ENCODE peak calls at places on chromosome 4, in eight cellular contexts. B is natural killer cell, Q is GM13977, G is HCT116, X is dorsolateral prefrontal cortex, A is nephron progenitor cell, K is fibroblast of lung, V is tibial nerve. J is an unnamed sample.

GRCh38 chr4:71151054-71151453 is 157.6 kb downstream of the DCK start:
- DNase-seq in G (no peak), A (no peak), X (no peak), B (no peak), K (peak; percentile 33), Q (no peak), V (no peak), J (no peak)

GRCh38 chr4:6826781-6827508 is 44.4 kb downstream of the KIAA0232 start:
- DNase-seq in X (no peak), V (no peak), G (no peak), B (no peak), A (no peak), K (no peak), Q (no peak), J (no peak)

GRCh38 chr4:38406243-38406642 is 257.8 kb upstream of the KLF3 start:
- DNase-seq in Q (no peak), X (no peak), B (no peak), K (no peak), G (no peak), A (no peak), V (no peak), J (no peak)

GRCh38 chr4:24778427-24779225 is 16.7 kb upstream of the SOD3 start:
- DNase-seq in B (no peak), G (no peak), K (peak; percentile 99), A (no peak), X (no peak), Q (no peak), V (peak; percentile 93), J (no peak)

GRCh38 chr4:183563874-183564273 is 59.0 kb downstream of the ING2 start:
- DNase-seq in Q (no peak), G (no peak), V (peak; percentile 34), K (peak; percentile 22), X (no peak), B (no peak), A (no peak), J (no peak)

GRCh38 chr4:176309046-176309445 is 10.7 kb upstream of the SPCS3 start:
- DNase-seq in X (no peak), A (no peak), B (no peak), V (no peak), G (no peak), Q (peak; percentile 59), K (no peak), J (no peak)

GRCh38 chr4:78069309-78069708 is 12.2 kb downstream of the FRAS1 start:
- DNase-seq in B (no peak), Q (no peak), A (no peak), K (no peak), X (no peak), G (no peak), V (no peak), J (no peak)

GRCh38 chr4:169282429-169283113 is 11.8 kb upstream of the SH3RF1 start:
- DNase-seq in X (no peak), Q (no peak), K (no peak), G (no peak), B (no peak), V (no peak), A (no peak), J (no peak)

GRCh38 chr4:62881901-62882300 is 1527.3 kb downstream of the TECRL start:
- DNase-seq in V (no peak), G (no peak), Q (no peak), K (no peak), X (no peak), B (no peak), A (no peak), J (no peak)

GRCh38 chr4:26342328-26343040 is 21.7 kb downstream of the RBPJ start:
- DNase-seq in K (peak; percentile 89), A (no peak), B (no peak), V (no peak), G (peak; percentile 23), X (no peak), Q (no peak), J (no peak)

GRCh38 chr4:3486556-3487270 is 23.6 kb downstream of the DOK7 start:
- DNase-seq in Q (no peak), A (no peak), K (no peak), B (no peak), X (no peak), G (no peak), V (no peak), J (no peak)

GRCh38 chr4:28073860-28074555 is 1213.4 kb downstream of the STIM2 start:
- DNase-seq in V (no peak), B (no peak), X (no peak), G (peak; percentile 59), Q (no peak), K (no peak), A (no peak), J (no peak)

GRCh38 chr4:108828620-108829019 is 65.8 kb upstream of the ETNPPL start:
- DNase-seq in Q (no peak), V (no peak), X (no peak), K (no peak), B (no peak), G (no peak), A (no peak), J (no peak)

GRCh38 chr4:176084769-176085168 is 19.1 kb downstream of the WDR17 start:
- DNase-seq in G (no peak), V (no peak), A (no peak), B (no peak), X (no peak), Q (no peak), K (no peak), J (no peak)

DNA sequence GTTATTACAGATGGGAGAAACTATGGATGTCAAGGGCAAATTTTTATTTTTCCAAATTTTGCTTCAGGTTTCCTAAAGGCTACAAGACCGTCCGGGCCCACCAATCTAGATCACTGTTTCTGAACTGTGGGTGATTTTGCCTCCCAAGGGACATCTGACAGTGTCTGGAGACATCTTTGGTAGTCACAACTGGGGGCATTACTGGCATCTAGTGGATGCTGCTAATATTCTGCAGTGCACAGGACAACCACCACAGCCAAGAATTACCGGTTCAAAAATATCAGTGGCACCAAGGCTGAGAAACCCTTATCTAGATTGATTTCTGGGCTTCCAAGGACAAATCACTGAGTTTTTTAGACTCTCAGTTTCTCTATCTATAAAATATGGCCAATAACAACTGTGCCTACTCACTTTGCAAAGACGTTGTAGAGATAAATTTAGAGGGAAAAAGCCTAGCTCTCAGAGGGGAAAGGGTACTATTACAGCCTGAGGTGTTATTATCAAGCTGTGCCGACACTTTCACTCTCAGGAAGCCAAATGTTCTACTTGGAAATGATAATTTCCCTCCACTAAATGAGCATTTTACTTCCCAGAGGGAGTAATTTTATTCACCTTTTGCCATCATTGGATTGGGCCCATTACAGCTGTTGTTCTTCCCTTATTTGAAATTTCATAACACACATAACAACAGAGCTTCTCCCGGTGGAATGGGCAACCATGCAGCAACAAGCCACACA is 442.1 kb downstream of the CENPC start:
- DNase-seq in G (no peak), X (no peak), A (no peak), K (no peak), Q (no peak), B (no peak), V (no peak), J (no peak)
- TF ChIP-seq CTCF in G (no peak), X (peak; percentile 14), A (no peak), K (no peak), Q (no peak), B (no peak), V (no peak), J (no peak)

GRCh38 chr4:55444822-55445221 is 49.1 kb downstream of the TMEM165 start:
- DNase-seq in G (peak; percentile 13), V (no peak), B (no peak), K (peak; percentile 61), X (no peak), A (no peak), Q (no peak), J (no peak)
- TF ChIP-seq CTCF in G (peak; percentile 41), V (no peak), B (no peak), K (peak; percentile 39), X (no peak), A (no peak), Q (peak; percentile 37), J (no peak)

DNA sequence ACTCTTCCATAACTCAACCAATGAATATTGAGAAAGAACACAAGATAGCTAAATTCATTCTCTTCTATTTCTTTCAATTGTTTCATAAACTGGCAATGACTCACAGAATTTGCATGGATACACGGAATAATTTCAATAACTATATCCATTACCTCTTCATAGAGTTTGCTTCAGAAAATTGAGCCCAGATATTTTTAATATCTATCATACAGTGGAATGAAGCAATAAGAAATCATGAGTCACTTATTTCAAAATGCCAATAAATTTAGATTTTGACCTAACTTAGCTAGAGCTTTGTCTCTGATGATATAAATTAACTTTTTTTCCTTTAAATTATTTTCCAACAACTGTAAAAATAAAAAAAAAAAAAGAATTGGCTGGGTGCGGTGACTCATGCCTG is 22.2 kb upstream of the MANBA start:
- DNase-seq in V (no peak), G (no peak), X (no peak), A (no peak), Q (no peak), B (no peak), K (peak; percentile 46), J (no peak)
- TF ChIP-seq CTCF in V (no peak), G (no peak), X (no peak), A (no peak), Q (no peak), B (no peak), K (no peak), J (no peak)

GRCh38 chr4:185015108-185015507 is 3.2 kb upstream of the HELT start:
- DNase-seq in K (peak; percentile 44), B (no peak), Q (no peak), V (no peak), A (no peak), X (no peak), G (no peak), J (no peak)
- TF ChIP-seq CTCF in K (no peak), B (no peak), Q (no peak), V (no peak), A (no peak), X (no peak), G (no peak), J (no peak)

GRCh38 chr4:865572-865971 is 39.6 kb upstream of the CPLX1 start:
- DNase-seq in Q (no peak), K (no peak), A (no peak), G (no peak), X (no peak), B (no peak), V (no peak), J (no peak)
- TF ChIP-seq CTCF in Q (no peak), K (no peak), A (no peak), G (no peak), X (no peak), B (no peak), V (no peak), J (no peak)

GRCh38 chr4:73964862-73965611 is 16.8 kb downstream of the PF4 start:
- DNase-seq in B (no peak), K (no peak), Q (no peak), A (peak; percentile 37), G (peak; percentile 46), V (no peak), X (no peak), J (no peak)
- TF ChIP-seq CTCF in B (no peak), K (peak; percentile 22), Q (no peak), A (peak; percentile 27), G (peak; percentile 63), V (no peak), X (no peak), J (peak; percentile 54)

J was measured in progenitor cell of endocrine pancreas.